ENCODE peak calls at places on chromosomes 1 and 21, in six cellular contexts. E is OCI-LY7, X is tibial artery, O is thoracic aorta, M is left lung, B is fibroblast of pulmonary artery. K is an unnamed sample.

GRCh38 chr1:43319288-43319687 is 18.3 kb upstream of the MPL start:
- DNase-seq in E (no peak), O (no peak), M (peak), B (no peak), X (no peak), K (no peak)

GRCh38 chr1:115790846-115791245 is 22.3 kb upstream of the CASQ2 start:
- DNase-seq in X (no peak), E (no peak), M (no peak), B (no peak), O (no peak), K (no peak)

GRCh38 chr1:33005812-33006465 is 30.7 kb downstream of the AK2 start:
- DNase-seq in M (no peak), B (peak), O (no peak), E (no peak), X (no peak), K (peak)

GRCh38 chr1:152026895-152027294 is 9.9 kb downstream of the S100A11 start:
- DNase-seq in E (no peak), O (no peak), X (no peak), B (peak), M (no peak), K (peak)

GRCh38 chr1:164733070-164733469 is 174.1 kb downstream of the PBX1 start:
- DNase-seq in E (no peak), O (no peak), X (no peak), B (peak), M (no peak), K (peak)

GRCh38 chr1:47837046-47837830 is 159.9 kb downstream of the TRABD2B start:
- DNase-seq in O (no peak), B (no peak), M (no peak), X (peak), E (no peak), K (peak)

GRCh38 chr1:108041360-108042143 is 76.6 kb upstream of the VAV3 start:
- DNase-seq in X (no peak), E (peak), O (no peak), M (no peak), B (no peak), K (no peak)

GRCh38 chr1:62784509-62785365 is 805 bp downstream of the ATG4C start:
- DNase-seq in M (no peak), B (peak), X (no peak), E (peak), O (no peak), K (peak)

GRCh38 chr1:218336353-218336752 is 8.8 kb upstream of the TGFB2 start:
- DNase-seq in X (no peak), O (no peak), E (no peak), M (no peak), B (no peak), K (peak)

GRCh38 chr1:40530735-40531380 is 579 bp upstream of the ZNF684 start:
- DNase-seq in M (no peak), B (peak), X (no peak), O (no peak), E (no peak), K (peak)

GRCh38 chr1:201361652-201362504 is 15.6 kb downstream of the TNNT2 start:
- DNase-seq in O (no peak), M (peak), B (peak), E (peak), X (no peak), K (peak)

GRCh38 chr1:208668991-208669390 is 424.8 kb upstream of the PLXNA2 start:
- DNase-seq in M (no peak), X (no peak), B (no peak), O (no peak), E (no peak), K (peak)

GRCh38 chr1:153553096-153553495 is 4.0 kb upstream of the S100A3 start:
- DNase-seq in E (no peak), X (peak), O (no peak), M (no peak), B (no peak), K (no peak)

GRCh38 chr1:6873298-6874015 is 88.2 kb downstream of the CAMTA1 start:
- DNase-seq in M (no peak), B (peak), X (no peak), O (no peak), E (no peak), K (peak)

GRCh38 chr1:207839083-207839413 is 71.9 kb downstream of the CD34 start:
- DNase-seq in B (no peak), E (no peak), X (no peak), O (no peak), M (no peak), K (no peak)

GRCh38 chr1:112446411-112446810 is 50.4 kb downstream of the CTTNBP2NL start:
- DNase-seq in O (no peak), E (no peak), M (no peak), B (no peak), X (no peak), K (peak)

GRCh38 chr1:23684415-23684814 is 7.2 kb upstream of the RPL11 start:
- DNase-seq in O (no peak), E (no peak), M (no peak), B (no peak), X (no peak), K (no peak)

GRCh38 chr1:32536117-32536516 is 3.1 kb upstream of the ZBTB8A start:
- DNase-seq in O (no peak), B (no peak), X (no peak), M (no peak), E (peak), K (no peak)

GRCh38 chr1:199920635-199921034 is 106.9 kb upstream of the NR5A2 start:
- DNase-seq in B (no peak), X (no peak), E (no peak), O (no peak), M (no peak), K (no peak)

GRCh38 chr1:34166191-34167090 is 1.4 kb upstream of the CSMD2 start:
- DNase-seq in E (no peak), O (no peak), X (no peak), B (no peak), M (peak), K (no peak)

GRCh38 chr21:29258626-29259335 is 39.9 kb upstream of the BACH1 start:
- DNase-seq in O (no peak), B (peak), E (no peak), X (no peak), M (no peak), K (peak)

GRCh38 chr21:41950941-41951408 is 2.8 kb downstream of the C2CD2 start:
- DNase-seq in O (no peak), X (no peak), B (no peak), E (no peak), M (no peak), K (no peak)

GRCh38 chr21:35252831-35253230 is 203.7 kb upstream of the RUNX1 start:
- DNase-seq in X (no peak), O (no peak), B (no peak), E (no peak), M (no peak), K (no peak)

GRCh38 chr1:33758698-33759097 is 105.2 kb upstream of the HMGB4 start:
- DNase-seq in M (no peak), O (no peak), X (peak), B (no peak), E (no peak), K (no peak)

GRCh38 chr1:109299087-109299983 is 7.5 kb downstream of the MYBPHL start:
- DNase-seq in O (no peak), B (peak), X (no peak), M (no peak), E (no peak), K (peak)

GRCh38 chr1:203295796-203296195 is 9.5 kb upstream of the BTG2 start:
- DNase-seq in O (no peak), M (no peak), B (no peak), X (no peak), E (peak), K (no peak)

GRCh38 chr1:18652791-18653190 is 22.1 kb downstream of the PAX7 start:
- DNase-seq in O (no peak), B (no peak), X (no peak), E (no peak), M (no peak), K (no peak)

GRCh38 chr1:159817276-159818041 is 9.2 kb upstream of the SLAMF8 start:
- DNase-seq in B (peak), O (no peak), M (no peak), E (no peak), X (no peak), K (no peak)

GRCh38 chr1:233289676-233290075 is 5.8 kb downstream of the PCNX2 start:
- DNase-seq in O (no peak), X (no peak), M (no peak), E (no peak), B (no peak), K (no peak)

GRCh38 chr21:44920694-44921604 is at the start of gene ITGB2:
- DNase-seq in X (peak), B (no peak), M (peak), E (peak), O (no peak), K (no peak)

GRCh38 chr1:93082313-93082712 is 3.2 kb downstream of the MTF2 start:
- DNase-seq in X (no peak), E (peak), M (no peak), O (no peak), B (no peak), K (no peak)
- H3K4me3 ChIP-seq in X (no peak), E (peak), M (no peak), O (no peak), B (no peak), K (no peak)

DNA sequence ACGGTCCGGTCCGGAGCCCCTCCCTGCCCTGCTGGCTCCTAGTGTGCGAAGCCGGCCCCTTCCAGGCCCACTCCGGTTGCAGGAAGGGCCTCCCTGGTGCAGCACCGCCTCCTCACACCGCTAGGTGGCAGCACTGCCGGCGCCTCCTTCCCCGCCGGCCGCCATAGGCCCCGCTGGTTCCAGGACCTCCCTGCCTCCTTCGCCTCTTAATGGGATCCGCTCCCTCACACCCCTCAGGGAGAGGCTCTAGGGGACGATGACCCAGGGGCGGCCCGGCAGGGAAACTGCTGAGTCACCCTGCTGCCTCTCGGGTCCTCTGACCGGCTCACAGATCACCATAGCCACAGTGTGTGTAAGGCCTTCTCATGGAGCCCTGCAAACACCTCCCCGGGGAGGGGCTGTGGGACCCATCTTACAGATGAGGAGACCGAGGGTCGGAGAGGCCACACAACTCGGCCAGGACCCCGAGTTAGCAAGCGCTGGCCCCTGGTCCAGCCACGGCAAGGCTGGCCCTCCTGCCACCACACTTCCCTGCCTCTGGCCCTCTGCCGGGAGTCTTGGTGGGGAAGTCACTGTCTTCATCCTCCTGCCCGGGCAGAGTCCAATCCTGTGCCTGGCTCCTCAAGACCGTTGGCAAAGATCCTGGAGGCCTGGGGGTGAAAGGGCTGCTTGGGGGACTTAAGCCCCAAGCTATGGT is 1.6 kb upstream of the AJAP1 start:
- DNase-seq in M (peak), O (no peak), E (peak), B (peak), X (no peak), K (peak)
- TF ChIP-seq CTCF in M (peak), O (peak), E (peak), B (peak), X (peak), K (peak)

GRCh38 chr21:45972353-45972715 is 9.2 kb upstream of the COL6A1 start:
- DNase-seq in B (no peak), X (peak), M (peak), E (no peak), O (no peak), K (peak)
- H3K4me3 ChIP-seq in B (no peak), X (peak), M (peak), E (no peak), O (peak), K (peak)

GRCh38 chr1:180633092-180634045 is 1.5 kb downstream of the XPR1 start:
- DNase-seq in X (no peak), M (no peak), B (peak), O (no peak), E (peak), K (peak)

GRCh38 chr1:180630408-180631196 is 1.2 kb upstream of the XPR1 start:
- DNase-seq in X (no peak), M (no peak), B (no peak), E (no peak), O (no peak), K (no peak)

GRCh38 chr1:180631197-180631765 is 541 bp upstream of the XPR1 start:
- DNase-seq in E (peak), O (no peak), M (no peak), X (no peak), B (no peak), K (no peak)

GRCh38 chr1:180631766-180632325 is at the start of gene XPR1:
- DNase-seq in M (peak), X (peak), E (peak), B (peak), O (peak), K (peak)

DNA sequence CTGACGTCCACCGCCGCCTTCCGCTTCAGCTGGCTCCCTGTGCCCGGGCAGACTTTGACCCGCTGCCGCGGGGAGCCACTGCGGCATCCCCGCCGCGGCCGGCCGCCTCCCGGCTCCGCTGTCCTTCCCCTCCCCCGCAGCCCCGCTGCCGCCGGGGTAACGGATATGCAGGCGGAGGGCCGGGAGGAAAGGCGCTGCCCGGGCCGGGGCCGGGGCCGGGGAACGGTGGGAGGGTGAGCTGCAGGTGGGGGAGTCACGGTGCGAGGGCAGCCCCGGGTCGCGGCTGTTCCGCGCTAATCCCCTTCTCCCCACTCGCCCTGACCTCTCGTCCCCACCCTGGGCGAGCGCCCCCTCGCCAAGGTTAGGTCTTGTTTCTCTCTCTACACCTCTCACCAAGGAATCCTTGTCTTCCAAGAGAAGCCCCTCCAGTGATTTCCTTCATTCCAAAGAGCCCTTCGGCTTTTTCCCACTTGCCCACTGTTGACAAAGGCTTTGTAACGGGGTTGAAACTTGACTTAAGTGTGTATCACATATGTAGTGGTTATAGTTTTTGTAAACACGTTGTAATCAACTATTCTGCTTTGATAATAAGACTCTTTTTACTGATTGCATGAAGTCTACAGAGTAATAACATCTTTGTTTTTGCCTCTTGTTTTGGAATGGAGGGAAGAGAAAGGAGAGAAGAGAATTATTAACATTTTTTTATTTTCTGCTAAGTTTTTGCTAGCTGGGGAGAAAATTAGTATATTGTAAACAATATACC is 685 bp downstream of the XPR1 start:
- DNase-seq in E (peak), O (no peak), B (no peak), X (no peak), M (peak), K (no peak)
- TF ChIP-seq CTCF in E (peak), O (no peak), B (peak), X (no peak), M (no peak), K (peak)

GRCh38 chr1:54314691-54315455 is 91.3 kb downstream of the SSBP3 start:
- DNase-seq in B (no peak), X (no peak), O (no peak), M (no peak), E (no peak), K (no peak)
- H3K4me3 ChIP-seq in B (no peak), X (no peak), O (no peak), M (no peak), E (no peak), K (no peak)

GRCh38 chr1:27522860-27523665 is 33.1 kb upstream of the WASF2 start:
- DNase-seq in M (no peak), E (peak), B (peak), O (no peak), X (peak), K (peak)
- TF ChIP-seq CTCF in M (no peak), E (peak), B (peak), O (peak), X (peak), K (peak)

DNA sequence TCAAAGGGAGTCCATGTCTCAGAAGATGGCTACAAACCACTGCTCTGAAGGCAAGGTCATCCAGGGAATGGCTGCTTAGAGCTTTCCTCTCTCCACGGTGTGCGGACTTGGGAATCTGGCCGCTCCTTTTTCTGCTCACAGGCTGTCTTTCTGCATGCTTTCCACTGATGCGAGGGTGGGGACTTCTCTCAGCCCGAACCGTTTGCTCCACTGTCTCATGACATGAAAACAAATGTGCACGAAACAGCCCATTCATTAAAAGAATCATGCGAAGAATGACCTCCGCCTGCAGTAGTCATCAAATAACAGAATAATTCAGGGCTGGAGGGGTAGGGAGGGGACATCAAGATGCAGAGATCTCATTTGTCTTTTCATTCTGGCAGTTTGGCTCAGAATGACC is 18.8 kb upstream of the RERE start:
- DNase-seq in B (no peak), X (no peak), O (no peak), E (no peak), M (no peak), K (no peak)
- H3K4me3 ChIP-seq in B (no peak), X (no peak), O (no peak), E (no peak), M (no peak), K (no peak)

GRCh38 chr1:220809704-220810103 is 23.0 kb downstream of the MTARC1 start:
- DNase-seq in O (no peak), E (no peak), M (no peak), X (no peak), B (no peak), K (no peak)

GRCh38 chr1:220808501-220809186 is 21.9 kb downstream of the MTARC1 start:
- DNase-seq in E (no peak), O (no peak), B (no peak), X (no peak), M (no peak), K (peak)

GRCh38 chr1:220809187-220809550 is 22.5 kb downstream of the MTARC1 start:
- DNase-seq in O (no peak), B (no peak), M (no peak), E (no peak), X (no peak), K (no peak)

GRCh38 chr1:220806408-220806807 is 19.7 kb downstream of the MTARC1 start:
- DNase-seq in X (no peak), E (no peak), B (no peak), M (no peak), O (no peak), K (no peak)

DNA sequence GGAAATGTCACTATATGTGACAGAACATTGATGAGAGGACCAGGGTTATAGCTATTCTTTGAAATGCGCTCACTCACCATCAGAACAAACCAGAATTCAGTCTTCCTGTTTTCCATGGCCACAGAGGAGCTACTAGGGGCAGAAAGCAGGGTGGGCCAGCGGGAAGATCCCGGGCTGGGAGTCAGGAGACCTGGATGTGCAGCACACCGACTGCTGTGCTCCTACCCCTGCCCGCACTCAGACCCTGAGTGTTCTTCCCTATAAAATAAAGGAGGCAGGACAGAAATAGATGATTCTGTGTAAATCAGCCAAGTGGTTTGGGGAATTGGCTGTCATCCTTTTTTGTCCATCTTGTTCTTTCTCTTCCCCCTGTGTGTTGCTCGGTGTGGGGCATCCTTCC is 21.0 kb downstream of the MTARC1 start:
- DNase-seq in O (no peak), B (no peak), M (no peak), E (no peak), X (no peak), K (no peak)
- TF ChIP-seq CTCF in O (no peak), B (no peak), M (no peak), E (no peak), X (no peak), K (no peak)

DNA sequence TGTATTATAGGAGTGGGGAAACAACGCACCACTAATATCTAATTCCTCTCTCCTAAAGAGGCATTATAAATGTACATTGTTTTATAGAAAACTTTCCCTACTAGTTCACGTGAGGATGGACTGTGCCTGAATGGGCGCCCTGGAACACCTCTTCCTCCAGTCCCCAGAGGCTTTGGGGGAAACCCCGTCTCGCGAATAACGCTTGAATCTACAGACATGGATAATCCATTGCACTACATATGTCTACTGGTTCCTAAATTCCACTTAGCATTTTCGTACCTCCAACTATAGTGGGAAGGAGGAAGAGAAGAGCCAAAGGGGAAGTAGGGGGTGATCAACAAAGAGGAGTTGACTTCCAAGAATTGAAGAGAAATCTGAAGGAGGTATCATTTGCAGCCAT is 11.2 kb downstream of the BARHL2 start:
- DNase-seq in M (no peak), E (no peak), O (no peak), X (no peak), B (no peak), K (no peak)
- H3K4me3 ChIP-seq in M (no peak), E (no peak), O (no peak), X (no peak), B (no peak), K (no peak)

GRCh38 chr1:160879056-160879455 is 5.9 kb downstream of the ITLN1 start:
- DNase-seq in B (no peak), M (no peak), E (no peak), X (no peak), O (no peak), K (no peak)

GRCh38 chr1:160876311-160876710 is 8.7 kb downstream of the ITLN1 start:
- DNase-seq in E (no peak), M (no peak), X (no peak), O (no peak), B (peak), K (no peak)

GRCh38 chr1:160874935-160875334 is 10.0 kb downstream of the ITLN1 start:
- DNase-seq in E (no peak), B (no peak), X (no peak), M (no peak), O (no peak), K (peak)

GRCh38 chr1:160877221-160877620 is 7.8 kb downstream of the ITLN1 start:
- DNase-seq in B (no peak), X (no peak), M (no peak), O (no peak), E (peak), K (no peak)
- TF ChIP-seq CTCF in B (no peak), X (no peak), M (peak), O (no peak), E (peak), K (no peak)